ENCODE peak calls at places on chromosomes 5 and 9, in nine cellular contexts. X is foreskin melanocyte, P is GM13977, D is GM03348, U is M059J, R is astrocyte, O is T-helper 17 cell, V is EL, J is left cardiac atrium. W is an unnamed sample.

GRCh38 chr9:135718616-135719015 is 16.6 kb downstream of the KCNT1 start:
- DNase-seq in X (no peak), P (no peak), D (no peak), U (peak; percentile 73), R (peak; percentile 20), O (no peak), V (peak; percentile 62), J (no peak), W (no peak)

GRCh38 chr9:34650816-34651215 is 1.2 kb upstream of the IL11RA start:
- DNase-seq in X (no peak), P (no peak), D (no peak), U (peak; percentile 85), R (no peak), O (no peak), V (no peak), J (no peak), W (no peak)

GRCh38 chr5:181037365-181037861 is 2.7 kb upstream of the BTNL9 start:
- DNase-seq in X (no peak), P (no peak), D (no peak), U (peak; percentile 16), R (no peak), O (no peak), V (no peak), J (no peak), W (no peak)

GRCh38 chr9:20442461-20443319 is 179.6 kb downstream of the MLLT3 start:
- DNase-seq in X (no peak), P (no peak), D (no peak), U (no peak), R (no peak), O (no peak), V (no peak), J (no peak), W (no peak)

GRCh38 chr5:16889972-16890519 is 46.0 kb downstream of the MYO10 start:
- DNase-seq in X (no peak), P (no peak), D (no peak), U (peak; percentile 65), R (peak; percentile 72), O (no peak), V (peak; percentile 60), J (no peak), W (no peak)

GRCh38 chr5:67015577-67016290 is 180.9 kb downstream of the CD180 start:
- DNase-seq in X (no peak), P (no peak), D (peak; percentile 17), U (peak; percentile 87), R (peak; percentile 91), O (no peak), V (peak; percentile 51), J (no peak), W (no peak)

GRCh38 chr5:112681481-112681908 is 56.2 kb upstream of the APC start:
- DNase-seq in X (no peak), P (no peak), D (peak; percentile 33), U (no peak), R (peak; percentile 78), O (no peak), V (peak; percentile 15), J (no peak), W (no peak)

GRCh38 chr5:52814749-52815148 is 27.0 kb downstream of the ITGA1 start:
- DNase-seq in X (no peak), P (no peak), D (no peak), U (no peak), R (no peak), O (no peak), V (no peak), J (no peak), W (no peak)

GRCh38 chr5:173283318-173284288 is 44.6 kb downstream of the STC2 start:
- DNase-seq in X (peak; percentile 24), P (peak; percentile 86), D (peak; percentile 90), U (peak; percentile 82), R (peak; percentile 30), O (peak; percentile 33), V (peak; percentile 71), J (peak; percentile 82), W (peak; percentile 48)

GRCh38 chr9:97710356-97711222 is 13.4 kb upstream of the XPA start:
- DNase-seq in X (peak; percentile 42), P (peak; percentile 77), D (peak; percentile 86), U (peak; percentile 69), R (peak; percentile 30), O (peak; percentile 20), V (peak; percentile 76), J (peak; percentile 44), W (peak; percentile 21)

GRCh38 chr5:13930721-13931246 is 13.7 kb downstream of the DNAH5 start:
- DNase-seq in X (no peak), P (no peak), D (no peak), U (peak; percentile 37), R (no peak), O (no peak), V (no peak), J (no peak), W (no peak)

GRCh38 chr5:147876626-147877025 is 1.9 kb upstream of the SCGB3A2 start:
- DNase-seq in X (no peak), P (no peak), D (no peak), U (no peak), R (no peak), O (no peak), V (no peak), J (no peak), W (no peak)

GRCh38 chr5:136517755-136518154 is 152.4 kb upstream of the TRPC7 start:
- DNase-seq in X (no peak), P (no peak), D (no peak), U (no peak), R (no peak), O (no peak), V (no peak), J (no peak), W (no peak)

GRCh38 chr5:151075698-151076331 is 5.0 kb downstream of the TNIP1 start:
- DNase-seq in X (no peak), P (no peak), D (peak; percentile 43), U (peak; percentile 87), R (no peak), O (no peak), V (peak; percentile 80), J (no peak), W (no peak)

GRCh38 chr9:126117631-126118030 is 209.0 kb upstream of the MVB12B start:
- DNase-seq in X (no peak), P (no peak), D (peak; percentile 2), U (no peak), R (no peak), O (no peak), V (no peak), J (no peak), W (no peak)

GRCh38 chr5:175457466-175457865 is 13.5 kb upstream of the DRD1 start:
- DNase-seq in X (no peak), P (no peak), D (no peak), U (peak; percentile 84), R (no peak), O (no peak), V (peak; percentile 5), J (no peak), W (no peak)

GRCh38 chr9:125964702-125965225 is 217.6 kb downstream of the PBX3 start:
- DNase-seq in X (no peak), P (no peak), D (no peak), U (no peak), R (no peak), O (no peak), V (no peak), J (no peak), W (no peak)

GRCh38 chr9:93677061-93677571 is 100.7 kb downstream of the PHF2 start:
- DNase-seq in X (no peak), P (no peak), D (no peak), U (no peak), R (no peak), O (no peak), V (no peak), J (peak; percentile 17), W (no peak)

GRCh38 chr5:180332051-180332517 is 21.1 kb downstream of the GFPT2 start:
- DNase-seq in X (no peak), P (no peak), D (peak; percentile 65), U (peak; percentile 18), R (peak; percentile 51), O (no peak), V (no peak), J (peak; percentile 33), W (no peak)

W was measured in amniotic stem cell.